ENCODE peak calls at places on chromosomes 1 and 21, in ten cellular contexts. P is kidney epithelial cell; Y is iPS DF 6.9; W is neuronal stem cell; B is ovary; N is naive thymus-derived CD4-positive, alpha-beta T cell; G is IMR-90; O is OCI-LY7; C is HCT116; K is Panc1. V is an unnamed sample.
A peak's percentile ranks its signal among the peaks of the same experiment; 100 is the strongest.

GRCh38 chr1:117638141-117638540 is 32.3 kb downstream of the TENT5C start:
- DNase-seq in P (no peak), Y (no peak), W (no peak), B (no peak), N (no peak), G (no peak), O (no peak), C (no peak), K (no peak), V (no peak)

GRCh38 chr1:84164567-84165021 is 20.5 kb downstream of the PRKACB start:
- DNase-seq in P (no peak), Y (no peak), W (no peak), B (no peak), N (no peak), G (no peak), O (no peak), C (no peak), K (no peak), V (no peak)

GRCh38 chr21:41914965-41915364 is 35.8 kb upstream of the PRDM15 start:
- DNase-seq in P (no peak), Y (no peak), W (no peak), B (no peak), N (no peak), G (no peak), O (no peak), C (no peak), K (no peak), V (no peak)

GRCh38 chr1:40094481-40095110 is 2.5 kb downstream of the PPT1 start:
- DNase-seq in P (no peak), Y (no peak), W (no peak), B (no peak), N (no peak), G (no peak), O (no peak), C (no peak), K (no peak), V (no peak)

GRCh38 chr1:151192047-151192446 is 2.0 kb upstream of the VPS72 start:
- DNase-seq in P (no peak), Y (no peak), W (no peak), B (no peak), N (no peak), G (no peak), O (no peak), C (no peak), K (no peak), V (no peak)

GRCh38 chr1:207956976-207957375 is 46.1 kb upstream of the CD34 start:
- DNase-seq in P (no peak), Y (no peak), W (no peak), B (no peak), N (no peak), G (no peak), O (no peak), C (no peak), K (no peak), V (no peak)

GRCh38 chr1:16085521-16085920 is 12.1 kb upstream of the FAM131C start:
- DNase-seq in P (no peak), Y (no peak), W (no peak), B (no peak), N (no peak), G (no peak), O (no peak), C (no peak), K (no peak), V (no peak)

GRCh38 chr1:27339213-27339612 is 2.6 kb upstream of the SYTL1 start:
- DNase-seq in P (no peak), Y (no peak), W (no peak), B (no peak), N (no peak), G (no peak), O (no peak), C (no peak), K (no peak), V (no peak)

GRCh38 chr1:221897312-221897711 is 155.4 kb upstream of the DUSP10 start:
- DNase-seq in P (no peak), Y (no peak), W (no peak), B (no peak), N (no peak), G (peak; percentile 78), O (no peak), C (no peak), K (no peak), V (no peak)

GRCh38 chr1:7470904-7471638 is 300.0 kb upstream of the VAMP3 start:
- DNase-seq in P (peak; percentile 87), Y (no peak), W (no peak), B (peak; percentile 69), N (no peak), G (peak; percentile 99), O (no peak), C (peak; percentile 90), K (peak; percentile 90), V (peak; percentile 93)

GRCh38 chr1:61170328-61171238 is 88.2 kb downstream of the NFIA start:
- DNase-seq in P (no peak), Y (no peak), W (no peak), B (no peak), N (no peak), G (peak; percentile 49), O (no peak), C (peak; percentile 19), K (no peak), V (no peak)

GRCh38 chr1:53210352-53210751 is 10.1 kb downstream of the CZIB start:
- DNase-seq in P (no peak), Y (no peak), W (no peak), B (no peak), N (no peak), G (no peak), O (no peak), C (no peak), K (no peak), V (no peak)

GRCh38 chr1:205690122-205690756 is 9.9 kb upstream of the SLC45A3 start:
- DNase-seq in P (no peak), Y (no peak), W (no peak), B (no peak), N (no peak), G (no peak), O (no peak), C (no peak), K (no peak), V (no peak)

GRCh38 chr21:42650441-42651421 is 2.7 kb upstream of the PDE9A start:
- DNase-seq in P (no peak), Y (no peak), W (no peak), B (no peak), N (no peak), G (no peak), O (no peak), C (no peak), K (no peak), V (no peak)

GRCh38 chr1:2519729-2520128 is 6.7 kb downstream of the PANK4 start:
- DNase-seq in P (no peak), Y (no peak), W (no peak), B (no peak), N (no peak), G (no peak), O (no peak), C (no peak), K (no peak), V (no peak)
- H3K36me3 ChIP-seq in P (peaks cover 1% of the 10 kb centered on the region), Y (peaks cover 42% of the 10 kb centered on the region), W (peaks cover 53% of the 10 kb centered on the region), B (no peaks in the 10 kb centered on the region), N (peaks cover 17% of the 10 kb centered on the region), G (peaks cover 61% of the 10 kb centered on the region), O (peaks cover 62% of the 10 kb centered on the region), C (peaks cover 15% of the 10 kb centered on the region), K (peaks cover 3% of the 10 kb centered on the region), V (peaks cover 69% of the 10 kb centered on the region)

DNA sequence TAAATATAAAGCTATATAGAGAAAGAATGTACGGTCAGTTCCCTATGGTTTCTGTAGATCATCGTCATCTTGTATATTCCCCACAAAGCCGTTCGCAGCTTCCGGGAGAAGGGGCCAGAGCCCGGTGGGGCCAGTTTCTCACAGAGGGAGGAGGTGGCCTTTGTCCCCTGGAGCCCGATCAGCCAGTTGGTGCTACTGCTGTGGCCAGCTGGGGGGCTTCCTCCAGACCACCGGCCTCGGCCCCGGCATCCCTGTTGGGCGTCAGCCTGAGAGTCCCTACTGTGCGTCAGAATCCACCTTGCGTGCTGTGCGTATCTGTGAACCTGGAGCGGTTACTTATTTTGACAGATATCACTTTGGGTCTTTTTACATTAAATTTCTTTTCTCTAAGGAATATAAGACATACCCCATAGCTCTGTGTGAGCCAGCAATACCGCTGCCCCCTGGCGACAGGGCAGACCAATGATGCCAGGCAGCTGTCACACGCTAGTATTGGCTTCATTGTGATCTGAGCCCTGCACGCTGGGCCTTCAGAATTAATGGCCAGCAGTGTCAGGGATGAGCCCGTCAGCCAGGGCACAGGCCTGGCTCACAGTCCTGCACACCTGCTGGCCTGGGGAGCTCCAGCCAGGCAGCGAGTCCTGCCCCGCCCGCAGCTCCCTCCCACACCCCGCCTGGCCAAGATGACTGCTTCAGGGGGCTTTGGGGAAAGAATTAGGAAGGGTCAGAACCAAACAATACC is 145.9 kb downstream of the PGBD5 start:
- DNase-seq in P (no peak), Y (no peak), W (no peak), B (no peak), N (no peak), G (no peak), O (no peak), C (no peak), K (no peak), V (no peak)
- H3K36me3 ChIP-seq in P (no peaks in the 10 kb centered on the region), Y (peaks cover 3% of the 10 kb centered on the region), W (peaks cover 3% of the 10 kb centered on the region), B (no peaks in the 10 kb centered on the region), N (peaks cover 3% of the 10 kb centered on the region), G (peaks cover 41% of the 10 kb centered on the region), O (peaks cover 24% of the 10 kb centered on the region), C (peaks cover 6% of the 10 kb centered on the region), K (peaks cover 3% of the 10 kb centered on the region), V (peaks cover 46% of the 10 kb centered on the region)

DNA sequence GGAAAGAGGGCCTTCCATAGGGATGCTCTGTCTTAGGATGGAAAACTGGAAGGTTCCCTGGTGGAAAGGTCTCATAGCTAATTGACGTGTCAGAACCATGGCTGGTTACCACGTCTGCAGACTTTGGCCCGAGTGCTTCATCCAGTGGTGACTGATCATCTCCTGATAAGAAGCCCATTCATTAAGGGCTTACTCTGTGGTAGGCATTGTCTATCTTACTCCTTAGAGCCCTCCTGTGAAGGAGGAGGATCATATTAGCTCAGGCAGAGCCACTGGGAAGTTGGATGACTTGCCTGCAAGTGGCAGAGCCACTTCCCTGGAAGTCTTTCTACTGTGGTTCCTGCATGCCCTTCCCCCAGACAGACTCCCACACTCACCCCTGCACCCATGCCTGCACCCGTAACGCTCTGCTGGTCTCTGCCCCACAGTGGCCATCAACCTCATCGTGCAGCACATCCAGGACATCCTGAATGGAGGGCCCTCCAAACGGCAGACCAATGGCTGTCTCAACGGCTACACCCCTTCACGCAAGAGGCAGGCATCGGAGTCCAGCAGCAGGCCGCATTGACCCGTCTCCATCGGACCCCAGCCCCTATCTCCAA is 79.9 kb downstream of the UCK2 start:
- DNase-seq in P (no peak), Y (no peak), W (no peak), B (no peak), N (no peak), G (peak; percentile 80), O (no peak), C (no peak), K (no peak), V (no peak)
- H3K36me3 ChIP-seq in P (peaks cover 8% of the 10 kb centered on the region), Y (peaks cover 21% of the 10 kb centered on the region), W (peaks cover 38% of the 10 kb centered on the region), B (no peaks in the 10 kb centered on the region), N (no peaks in the 10 kb centered on the region), G (peaks cover 26% of the 10 kb centered on the region), O (peaks cover 65% of the 10 kb centered on the region), C (peaks cover 7% of the 10 kb centered on the region), K (peaks cover 15% of the 10 kb centered on the region), V (no peaks in the 10 kb centered on the region)

DNA sequence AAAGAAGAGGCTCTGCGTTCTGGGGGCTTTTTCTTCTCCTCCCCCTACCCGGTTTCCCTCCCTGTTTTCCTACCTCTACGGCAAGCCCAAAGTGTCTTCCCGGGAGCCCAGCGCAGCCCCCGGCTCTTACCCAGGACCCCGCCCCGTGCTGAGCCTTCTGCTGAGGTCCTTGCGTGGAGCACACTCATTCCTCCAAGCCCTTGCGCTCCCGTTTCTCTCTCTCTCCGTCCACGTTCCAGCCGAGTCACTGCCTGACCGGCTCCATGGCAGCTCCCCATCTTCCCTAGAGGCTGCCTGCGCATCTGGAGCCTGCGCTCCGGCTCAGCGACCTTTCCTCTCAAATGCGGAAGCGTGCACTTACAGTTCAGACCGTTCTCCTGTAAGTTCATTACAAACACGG is 24.9 kb upstream of the PDXK start:
- DNase-seq in P (no peak), Y (no peak), W (no peak), B (no peak), N (no peak), G (no peak), O (no peak), C (no peak), K (no peak), V (no peak)
- H3K36me3 ChIP-seq in P (peaks cover 3% of the 10 kb centered on the region), Y (peaks cover 37% of the 10 kb centered on the region), W (peaks cover 51% of the 10 kb centered on the region), B (no peaks in the 10 kb centered on the region), N (no peaks in the 10 kb centered on the region), G (peaks cover 51% of the 10 kb centered on the region), O (peaks cover 77% of the 10 kb centered on the region), C (peaks cover 33% of the 10 kb centered on the region), K (no peaks in the 10 kb centered on the region), V (no peaks in the 10 kb centered on the region)

V was measured in adrenal gland.